ENCODE peak calls at places on chromosomes 11 and 22, in ten cellular contexts. One of them, this sample, is unnamed.

GRCh38 chr11:11582261-11582701 is 39.5 kb downstream of the GALNT18 start:
- DNase-seq in stomach: no peak
- DNase-seq in HCT116: no peak
- DNase-seq in suprapubic skin: no peak
- DNase-seq in GM12878: no peak
- DNase-seq in endothelial cell of umbilical vein: peak; percentile 62
- DNase-seq in sigmoid colon: no peak
- DNase-seq in transverse colon: no peak
- DNase-seq in H1: peak; percentile 23
- DNase-seq in GM12891: no peak
- DNase-seq in this sample: no peak

GRCh38 chr22:46576556-46577351 is 39.3 kb upstream of the CELSR1 start:
- DNase-seq in H1: no peak
- DNase-seq in suprapubic skin: peak; percentile 75
- DNase-seq in HCT116: no peak
- DNase-seq in GM12878: no peak
- DNase-seq in transverse colon: peak; percentile 66
- DNase-seq in stomach: peak; percentile 68
- DNase-seq in GM12891: peak; percentile 90
- DNase-seq in endothelial cell of umbilical vein: no peak
- DNase-seq in sigmoid colon: peak; percentile 71
- DNase-seq in this sample: peak; percentile 84

GRCh38 chr22:21937821-21938070 is 14.9 kb downstream of the PPM1F start:
- DNase-seq in GM12891: no peak
- DNase-seq in GM12878: no peak
- DNase-seq in suprapubic skin: peak; percentile 89
- DNase-seq in sigmoid colon: no peak
- DNase-seq in transverse colon: no peak
- DNase-seq in stomach: no peak
- DNase-seq in HCT116: no peak
- DNase-seq in H1: no peak
- DNase-seq in endothelial cell of umbilical vein: no peak
- DNase-seq in this sample: no peak

GRCh38 chr11:92216789-92217188 is 7.8 kb upstream of the FAT3 start:
- DNase-seq in GM12878: no peak
- DNase-seq in GM12891: no peak
- DNase-seq in suprapubic skin: no peak
- DNase-seq in transverse colon: no peak
- DNase-seq in endothelial cell of umbilical vein: no peak
- DNase-seq in sigmoid colon: no peak
- DNase-seq in stomach: no peak
- DNase-seq in H1: no peak
- DNase-seq in HCT116: no peak
- DNase-seq in this sample: no peak

GRCh38 chr11:102920118-102920684 is 35.3 kb downstream of the MMP13 start:
- DNase-seq in stomach: no peak
- DNase-seq in GM12878: peak; percentile 71
- DNase-seq in endothelial cell of umbilical vein: no peak
- DNase-seq in transverse colon: no peak
- DNase-seq in HCT116: no peak
- DNase-seq in suprapubic skin: no peak
- DNase-seq in H1: no peak
- DNase-seq in GM12891: no peak
- DNase-seq in sigmoid colon: no peak
- DNase-seq in this sample: no peak

GRCh38 chr11:79926707-79927106 is 485.9 kb upstream of the TENM4 start:
- DNase-seq in endothelial cell of umbilical vein: no peak
- DNase-seq in stomach: no peak
- DNase-seq in GM12891: no peak
- DNase-seq in GM12878: no peak
- DNase-seq in transverse colon: no peak
- DNase-seq in suprapubic skin: no peak
- DNase-seq in sigmoid colon: no peak
- DNase-seq in H1: no peak
- DNase-seq in HCT116: no peak
- DNase-seq in this sample: no peak

GRCh38 chr22:44588348-44588747 is 90.3 kb upstream of the RTL6 start:
- DNase-seq in HCT116: no peak
- DNase-seq in transverse colon: no peak
- DNase-seq in H1: no peak
- DNase-seq in sigmoid colon: peak; percentile 28
- DNase-seq in GM12878: no peak
- DNase-seq in suprapubic skin: peak; percentile 29
- DNase-seq in GM12891: no peak
- DNase-seq in endothelial cell of umbilical vein: no peak
- DNase-seq in stomach: no peak
- DNase-seq in this sample: no peak

GRCh38 chr22:41001722-41002122 is 50.5 kb downstream of the RBX1 start:
- DNase-seq in GM12878: no peak
- DNase-seq in GM12891: no peak
- DNase-seq in H1: no peak
- DNase-seq in HCT116: no peak
- DNase-seq in transverse colon: no peak
- DNase-seq in endothelial cell of umbilical vein: no peak
- DNase-seq in sigmoid colon: no peak
- DNase-seq in suprapubic skin: no peak
- DNase-seq in stomach: no peak
- DNase-seq in this sample: no peak

GRCh38 chr11:34585870-34586654 is 34.8 kb upstream of the EHF start:
- DNase-seq in HCT116: peak; percentile 56
- DNase-seq in sigmoid colon: no peak
- DNase-seq in GM12891: no peak
- DNase-seq in H1: no peak
- DNase-seq in endothelial cell of umbilical vein: peak; percentile 55
- DNase-seq in stomach: no peak
- DNase-seq in transverse colon: no peak
- DNase-seq in suprapubic skin: no peak
- DNase-seq in GM12878: peak; percentile 20
- DNase-seq in this sample: no peak

GRCh38 chr11:133946541-133947297 is 10.0 kb downstream of the IGSF9B start:
- DNase-seq in endothelial cell of umbilical vein: no peak
- DNase-seq in HCT116: no peak
- DNase-seq in GM12878: no peak
- DNase-seq in GM12891: no peak
- DNase-seq in transverse colon: no peak
- DNase-seq in suprapubic skin: no peak
- DNase-seq in H1: no peak
- DNase-seq in stomach: no peak
- DNase-seq in sigmoid colon: no peak
- DNase-seq in this sample: no peak

GRCh38 chr11:70913715-70914231 is 338.6 kb downstream of the SHANK2 start:
- DNase-seq in transverse colon: peak; percentile 40
- DNase-seq in sigmoid colon: peak; percentile 77
- DNase-seq in endothelial cell of umbilical vein: no peak
- DNase-seq in stomach: peak; percentile 40
- DNase-seq in HCT116: no peak
- DNase-seq in GM12891: no peak
- DNase-seq in H1: peak; percentile 58
- DNase-seq in GM12878: no peak
- DNase-seq in suprapubic skin: no peak
- DNase-seq in this sample: no peak

GRCh38 chr11:13140028-13140870 is 131.1 kb downstream of the RASSF10 start:
- DNase-seq in sigmoid colon: no peak
- DNase-seq in GM12891: no peak
- DNase-seq in stomach: peak; percentile 78
- DNase-seq in H1: no peak
- DNase-seq in GM12878: peak; percentile 57
- DNase-seq in suprapubic skin: no peak
- DNase-seq in transverse colon: peak; percentile 77
- DNase-seq in HCT116: no peak
- DNase-seq in endothelial cell of umbilical vein: no peak
- DNase-seq in this sample: no peak

GRCh38 chr11:133830931-133831907 is 14.1 kb downstream of the SPATA19 start:
- DNase-seq in GM12878: no peak
- DNase-seq in transverse colon: no peak
- DNase-seq in HCT116: no peak
- DNase-seq in endothelial cell of umbilical vein: no peak
- DNase-seq in H1: peak; percentile 63
- DNase-seq in suprapubic skin: no peak
- DNase-seq in sigmoid colon: no peak
- DNase-seq in GM12891: no peak
- DNase-seq in stomach: no peak
- DNase-seq in this sample: no peak

GRCh38 chr11:4891996-4892640 is 10.4 kb downstream of the OR51T1 start:
- DNase-seq in GM12891: no peak
- DNase-seq in stomach: no peak
- DNase-seq in endothelial cell of umbilical vein: no peak
- DNase-seq in suprapubic skin: no peak
- DNase-seq in HCT116: no peak
- DNase-seq in sigmoid colon: no peak
- DNase-seq in transverse colon: no peak
- DNase-seq in GM12878: no peak
- DNase-seq in H1: no peak
- DNase-seq in this sample: no peak

GRCh38 chr11:115869780-115870431 is 365.7 kb upstream of the CADM1 start:
- DNase-seq in HCT116: no peak
- DNase-seq in sigmoid colon: no peak
- DNase-seq in stomach: no peak
- DNase-seq in H1: peak; percentile 60
- DNase-seq in transverse colon: peak; percentile 15
- DNase-seq in endothelial cell of umbilical vein: no peak
- DNase-seq in GM12878: peak; percentile 51
- DNase-seq in GM12891: no peak
- DNase-seq in suprapubic skin: no peak
- DNase-seq in this sample: no peak

GRCh38 chr11:7364660-7365059 is 113.0 kb downstream of the SYT9 start:
- DNase-seq in GM12878: no peak
- DNase-seq in transverse colon: no peak
- DNase-seq in GM12891: no peak
- DNase-seq in H1: no peak
- DNase-seq in sigmoid colon: no peak
- DNase-seq in suprapubic skin: no peak
- DNase-seq in HCT116: no peak
- DNase-seq in endothelial cell of umbilical vein: no peak
- DNase-seq in stomach: no peak
- DNase-seq in this sample: no peak

GRCh38 chr22:19290400-19291217 is 910 bp downstream of the CLTCL1 start:
- DNase-seq in transverse colon: no peak
- DNase-seq in GM12891: no peak
- DNase-seq in HCT116: no peak
- DNase-seq in sigmoid colon: no peak
- DNase-seq in GM12878: no peak
- DNase-seq in endothelial cell of umbilical vein: no peak
- DNase-seq in suprapubic skin: no peak
- DNase-seq in H1: no peak
- DNase-seq in stomach: no peak
- DNase-seq in this sample: no peak

GRCh38 chr11:124801636-124802312 is 1.6 kb upstream of the MSANTD2 start:
- DNase-seq in stomach: no peak
- DNase-seq in transverse colon: no peak
- DNase-seq in GM12891: no peak
- DNase-seq in sigmoid colon: no peak
- DNase-seq in GM12878: no peak
- DNase-seq in H1: no peak
- DNase-seq in endothelial cell of umbilical vein: no peak
- DNase-seq in HCT116: no peak
- DNase-seq in suprapubic skin: no peak
- DNase-seq in this sample: no peak

GRCh38 chr11:67271548-67272284 is 5.4 kb downstream of the GRK2 start:
- DNase-seq in GM12891: no peak
- DNase-seq in stomach: no peak
- DNase-seq in sigmoid colon: peak; percentile 62
- DNase-seq in GM12878: peak; percentile 39
- DNase-seq in HCT116: no peak
- DNase-seq in transverse colon: peak; percentile 22
- DNase-seq in H1: no peak
- DNase-seq in suprapubic skin: peak; percentile 59
- DNase-seq in endothelial cell of umbilical vein: no peak
- DNase-seq in this sample: no peak

GRCh38 chr22:38715176-38715764 is 9.5 kb downstream of the GTPBP1 start:
- DNase-seq in H1: no peak
- DNase-seq in transverse colon: no peak
- DNase-seq in suprapubic skin: no peak
- DNase-seq in GM12878: no peak
- DNase-seq in sigmoid colon: no peak
- DNase-seq in endothelial cell of umbilical vein: no peak
- DNase-seq in GM12891: no peak
- DNase-seq in stomach: no peak
- DNase-seq in HCT116: no peak
- DNase-seq in this sample: no peak
- TF ChIP-seq POLR2A in H1: no peak
- TF ChIP-seq POLR2A in transverse colon: no peak
- TF ChIP-seq POLR2A in suprapubic skin: no peak
- TF ChIP-seq POLR2A in GM12878: no peak
- TF ChIP-seq POLR2A in sigmoid colon: no peak
- TF ChIP-seq POLR2A in endothelial cell of umbilical vein: no peak
- TF ChIP-seq POLR2A in GM12891: no peak
- TF ChIP-seq POLR2A in stomach: no peak
- TF ChIP-seq POLR2A in HCT116: no peak
- TF ChIP-seq POLR2A in this sample: no peak

DNA sequence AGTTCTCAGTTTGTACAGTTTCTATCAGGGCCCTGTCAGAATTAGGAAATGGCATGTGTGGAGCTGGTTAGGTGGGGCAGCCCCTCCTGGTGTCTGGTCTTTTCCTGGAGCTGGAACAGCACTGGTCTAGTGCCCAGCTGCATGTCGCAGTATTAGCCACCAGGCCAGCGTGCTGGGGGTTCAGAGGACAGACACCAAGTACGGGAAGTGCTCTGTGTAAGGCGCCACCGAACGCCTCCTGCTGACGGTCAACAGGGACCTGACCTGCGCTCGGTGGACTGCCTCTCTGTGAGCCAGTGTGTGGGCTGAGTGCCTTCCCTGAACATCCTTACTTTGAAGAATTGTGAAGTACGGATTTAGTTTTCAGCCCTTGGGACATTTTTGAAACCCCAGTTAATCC is 33.9 kb downstream of the AP2A2 start:
- DNase-seq in transverse colon: no peak
- DNase-seq in endothelial cell of umbilical vein: no peak
- DNase-seq in GM12878: no peak
- DNase-seq in GM12891: no peak
- DNase-seq in sigmoid colon: no peak
- DNase-seq in suprapubic skin: no peak
- DNase-seq in stomach: no peak
- DNase-seq in H1: no peak
- DNase-seq in HCT116: no peak
- DNase-seq in this sample: no peak
- TF ChIP-seq POLR2AphosphoS5 in transverse colon: no peak
- TF ChIP-seq POLR2AphosphoS5 in endothelial cell of umbilical vein: no peak
- TF ChIP-seq POLR2AphosphoS5 in GM12878: no peak
- TF ChIP-seq POLR2AphosphoS5 in GM12891: no peak
- TF ChIP-seq POLR2AphosphoS5 in sigmoid colon: no peak
- TF ChIP-seq POLR2AphosphoS5 in suprapubic skin: no peak
- TF ChIP-seq POLR2AphosphoS5 in stomach: no peak
- TF ChIP-seq POLR2AphosphoS5 in H1: no peak
- TF ChIP-seq POLR2AphosphoS5 in HCT116: no peak
- TF ChIP-seq POLR2AphosphoS5 in this sample: no peak

GRCh38 chr11:26910192-26910591 is 83.7 kb upstream of the FIBIN start:
- DNase-seq in transverse colon: no peak
- DNase-seq in HCT116: no peak
- DNase-seq in stomach: no peak
- DNase-seq in sigmoid colon: no peak
- DNase-seq in H1: no peak
- DNase-seq in endothelial cell of umbilical vein: no peak
- DNase-seq in GM12891: no peak
- DNase-seq in suprapubic skin: no peak
- DNase-seq in GM12878: no peak
- DNase-seq in this sample: no peak
- TF ChIP-seq POLR2A in transverse colon: no peak
- TF ChIP-seq POLR2A in HCT116: no peak
- TF ChIP-seq POLR2A in stomach: no peak
- TF ChIP-seq POLR2A in sigmoid colon: no peak
- TF ChIP-seq POLR2A in H1: no peak
- TF ChIP-seq POLR2A in endothelial cell of umbilical vein: no peak
- TF ChIP-seq POLR2A in GM12891: no peak
- TF ChIP-seq POLR2A in suprapubic skin: no peak
- TF ChIP-seq POLR2A in GM12878: no peak
- TF ChIP-seq POLR2A in this sample: no peak

GRCh38 chr11:9840460-9841004 is 176.7 kb downstream of the SWAP70 start:
- DNase-seq in HCT116: no peak
- DNase-seq in sigmoid colon: no peak
- DNase-seq in GM12891: no peak
- DNase-seq in GM12878: no peak
- DNase-seq in suprapubic skin: no peak
- DNase-seq in endothelial cell of umbilical vein: no peak
- DNase-seq in transverse colon: no peak
- DNase-seq in stomach: no peak
- DNase-seq in H1: no peak
- DNase-seq in this sample: no peak
- TF ChIP-seq POLR2AphosphoS5 in HCT116: no peak
- TF ChIP-seq POLR2AphosphoS5 in sigmoid colon: no peak
- TF ChIP-seq POLR2AphosphoS5 in GM12891: no peak
- TF ChIP-seq POLR2AphosphoS5 in GM12878: no peak
- TF ChIP-seq POLR2AphosphoS5 in suprapubic skin: no peak
- TF ChIP-seq POLR2AphosphoS5 in endothelial cell of umbilical vein: no peak
- TF ChIP-seq POLR2AphosphoS5 in transverse colon: no peak
- TF ChIP-seq POLR2AphosphoS5 in stomach: no peak
- TF ChIP-seq POLR2AphosphoS5 in H1: no peak
- TF ChIP-seq POLR2AphosphoS5 in this sample: no peak

This sample was measured in GM12892.